ENCODE peak calls at places on chromosomes 6 and 20, in nine cellular contexts. G is left ventricle myocardium inferior, I is AG04450, Z is neural crest cell, L is bronchial epithelial cell, K is upper lobe of left lung, R is NB4, S is brain microvascular endothelial cell, E is lower leg skin. V is an unnamed sample.

GRCh38 chr20:4592316-4593148 is 129.2 kb upstream of the PRND start:
- DNase-seq in G (peak), I (no peak), Z (peak), L (peak), K (peak), R (peak), S (no peak), E (no peak), V (peak)

GRCh38 chr6:132962936-132963579 is 148.7 kb downstream of the RPS12 start:
- DNase-seq in G (peak), I (no peak), Z (peak), L (peak), K (peak), R (peak), S (peak), E (peak), V (peak)

GRCh38 chr20:4728121-4728520 is 6.4 kb downstream of the PRND start:
- DNase-seq in G (no peak), I (no peak), Z (no peak), L (peak), K (no peak), R (no peak), S (no peak), E (no peak), V (peak)

GRCh38 chr6:27505209-27506027 is 32.5 kb upstream of the ZNF184 start:
- DNase-seq in G (no peak), I (no peak), Z (no peak), L (peak), K (peak), R (peak), S (peak), E (no peak), V (peak)

GRCh38 chr20:62807444-62808210 is 3.0 kb downstream of the OGFR start:
- DNase-seq in G (no peak), I (no peak), Z (no peak), L (no peak), K (no peak), R (no peak), S (no peak), E (no peak), V (no peak)

GRCh38 chr6:6811151-6812002 is 222.9 kb downstream of the LY86 start:
- DNase-seq in G (no peak), I (no peak), Z (no peak), L (peak), K (peak), R (peak), S (peak), E (no peak), V (peak)

GRCh38 chr6:116410945-116411623 is 40.3 kb downstream of the DSE start:
- DNase-seq in G (peak), I (no peak), Z (no peak), L (no peak), K (no peak), R (no peak), S (peak), E (no peak), V (peak)

GRCh38 chr6:5619249-5619648 is 357.9 kb downstream of the FARS2 start:
- DNase-seq in G (no peak), I (no peak), Z (no peak), L (no peak), K (no peak), R (no peak), S (no peak), E (no peak), V (no peak)

GRCh38 chr20:61254881-61255589 is 3.0 kb downstream of the CDH4 start:
- DNase-seq in G (no peak), I (no peak), Z (no peak), L (peak), K (no peak), R (no peak), S (no peak), E (no peak), V (no peak)

GRCh38 chr6:152330984-152331383 is 306.2 kb downstream of the SYNE1 start:
- DNase-seq in G (no peak), I (no peak), Z (no peak), L (peak), K (no peak), R (no peak), S (no peak), E (no peak), V (peak)

GRCh38 chr6:138572885-138573284 is 73.6 kb upstream of the NHSL1 start:
- DNase-seq in G (no peak), I (no peak), Z (no peak), L (no peak), K (no peak), R (no peak), S (no peak), E (no peak), V (no peak)

GRCh38 chr20:53276143-53276542 is 304.0 kb downstream of the TSHZ2 start:
- DNase-seq in G (peak), I (no peak), Z (no peak), L (no peak), K (no peak), R (no peak), S (no peak), E (peak), V (no peak)

GRCh38 chr6:31246051-31246495 is 25.8 kb downstream of the HLA-C start:
- DNase-seq in G (no peak), I (peak), Z (no peak), L (peak), K (no peak), R (no peak), S (peak), E (no peak), V (peak)

GRCh38 chr6:87944541-87944954 is 103.1 kb upstream of the SPACA1 start:
- DNase-seq in G (peak), I (no peak), Z (no peak), L (peak), K (peak), R (peak), S (peak), E (peak), V (peak)

GRCh38 chr20:50689864-50690263 is 1.5 kb downstream of the RIPOR3 start:
- DNase-seq in G (peak), I (no peak), Z (no peak), L (no peak), K (peak), R (no peak), S (no peak), E (peak), V (no peak)

GRCh38 chr6:36906539-36906938 is 20.8 kb downstream of the C6orf89 start:
- DNase-seq in G (peak), I (no peak), Z (no peak), L (no peak), K (peak), R (no peak), S (no peak), E (no peak), V (no peak)

GRCh38 chr6:130313206-130313605 is 52.6 kb upstream of the TMEM200A start:
- DNase-seq in G (no peak), I (no peak), Z (no peak), L (no peak), K (no peak), R (no peak), S (no peak), E (no peak), V (no peak)

GRCh38 chr6:8821921-8822512 is 386.7 kb upstream of the SLC35B3 start:
- DNase-seq in G (no peak), I (no peak), Z (no peak), L (peak), K (no peak), R (no peak), S (no peak), E (no peak), V (no peak)

GRCh38 chr6:14280006-14280510 is 162.5 kb downstream of the CD83 start:
- DNase-seq in G (no peak), I (no peak), Z (no peak), L (no peak), K (no peak), R (no peak), S (no peak), E (no peak), V (no peak)

GRCh38 chr6:90859612-90860011 is 272.7 kb upstream of the MAP3K7 start:
- DNase-seq in G (no peak), I (no peak), Z (no peak), L (peak), K (no peak), R (peak), S (no peak), E (no peak), V (peak)

GRCh38 chr6:85669735-85670194 is 27.1 kb upstream of the SYNCRIP start:
- DNase-seq in G (no peak), I (no peak), Z (no peak), L (peak), K (no peak), R (peak), S (peak), E (no peak), V (no peak)

GRCh38 chr6:39061182-39061581 is 12.6 kb downstream of the GLP1R start:
- DNase-seq in G (no peak), I (no peak), Z (no peak), L (no peak), K (peak), R (no peak), S (no peak), E (no peak), V (no peak)

GRCh38 chr6:108588586-108588985 is 27.9 kb downstream of the FOXO3 start:
- DNase-seq in G (no peak), I (no peak), Z (no peak), L (peak), K (no peak), R (peak), S (peak), E (no peak), V (peak)

GRCh38 chr6:52576392-52577021 is 353 bp downstream of the TRAM2 start:
- DNase-seq in G (peak), I (no peak), Z (peak), L (peak), K (peak), R (peak), S (peak), E (peak), V (no peak)

GRCh38 chr6:52573295-52573694 is 3.6 kb downstream of the TRAM2 start:
- DNase-seq in G (no peak), I (no peak), Z (no peak), L (no peak), K (no peak), R (no peak), S (no peak), E (no peak), V (peak)

GRCh38 chr6:52576054-52576391 is 837 bp downstream of the TRAM2 start:
- DNase-seq in G (no peak), I (no peak), Z (no peak), L (no peak), K (no peak), R (no peak), S (no peak), E (peak), V (no peak)

GRCh38 chr6:52575490-52575868 is 1.4 kb downstream of the TRAM2 start:
- DNase-seq in G (no peak), I (no peak), Z (no peak), L (no peak), K (no peak), R (no peak), S (no peak), E (peak), V (no peak)

DNA sequence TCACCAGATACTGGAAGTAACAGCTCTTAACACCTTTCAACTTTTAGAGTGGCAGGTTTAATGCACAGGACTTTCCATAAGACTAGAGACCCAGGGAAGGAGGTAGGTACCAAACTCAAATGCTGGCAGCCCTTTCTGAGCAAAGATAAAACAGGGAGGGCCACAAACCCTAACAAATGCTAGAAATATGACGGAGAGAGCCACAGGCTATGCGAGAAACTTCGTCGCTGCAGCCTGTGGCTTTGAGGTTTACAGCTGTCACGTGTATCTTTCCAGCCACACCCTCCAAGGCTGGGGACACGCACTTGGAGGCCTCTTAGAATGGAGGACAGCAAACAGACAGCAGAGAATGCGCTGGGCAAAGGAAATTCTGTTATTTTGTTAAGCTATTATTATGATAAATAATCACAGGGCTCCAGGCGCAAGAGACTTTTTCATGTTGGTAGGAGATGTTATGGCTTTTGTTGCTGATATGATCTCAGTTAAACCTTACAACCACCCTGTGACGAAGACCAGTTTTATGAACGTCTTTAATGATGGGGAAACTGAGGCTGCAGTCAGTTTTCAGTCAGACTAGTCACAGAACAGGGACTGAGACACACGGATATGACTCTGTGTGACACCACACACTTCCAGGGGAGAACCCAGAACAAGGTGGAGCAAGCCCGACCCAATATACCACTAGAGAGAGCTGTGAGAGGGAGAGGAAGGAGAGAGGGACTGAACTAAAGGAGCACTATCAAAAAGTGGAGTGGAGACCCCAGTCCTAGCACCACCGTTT is 2.0 kb downstream of the TRAM2 start:
- DNase-seq in G (no peak), I (no peak), Z (no peak), L (no peak), K (peak), R (peak), S (peak), E (peak), V (no peak)
- TF ChIP-seq CTCF in G (no peak), I (no peak), Z (no peak), L (no peak), K (no peak), R (no peak), S (no peak), E (no peak), V (no peak)

DNA sequence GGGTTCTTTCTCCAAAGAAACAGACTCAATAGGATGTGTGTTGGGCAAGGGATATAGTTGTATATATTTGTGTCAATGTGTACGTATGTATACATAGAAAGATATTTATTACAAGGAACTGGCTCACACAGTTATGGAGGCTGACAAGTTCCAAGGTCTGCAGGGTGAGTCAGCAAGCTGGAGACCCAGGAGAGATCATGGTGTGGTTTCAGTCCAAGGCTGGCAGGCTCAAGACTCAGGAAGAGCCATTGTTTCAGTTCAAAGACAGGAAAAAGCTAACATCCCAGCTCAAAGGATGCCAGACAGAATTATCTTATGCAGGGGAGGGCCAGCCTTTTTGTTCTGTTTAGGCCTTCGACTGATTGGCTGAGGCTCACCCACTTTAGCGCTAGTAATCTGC is 89.9 kb upstream of the RALGAPA2 start:
- DNase-seq in G (no peak), I (no peak), Z (no peak), L (no peak), K (no peak), R (peak), S (no peak), E (no peak), V (no peak)
- TF ChIP-seq CTCF in G (no peak), I (no peak), Z (no peak), L (no peak), K (no peak), R (no peak), S (no peak), E (no peak), V (no peak)

GRCh38 chr6:22828179-22829062 is 259.1 kb downstream of the HDGFL1 start:
- DNase-seq in G (no peak), I (peak), Z (peak), L (peak), K (peak), R (peak), S (peak), E (peak), V (peak)
- TF ChIP-seq CTCF in G (peak), I (peak), Z (peak), L (peak), K (no peak), R (peak), S (peak), E (no peak), V (peak)

GRCh38 chr6:80527552-80528052 is 421.1 kb downstream of the BCKDHB start:
- DNase-seq in G (no peak), I (no peak), Z (no peak), L (peak), K (no peak), R (no peak), S (no peak), E (no peak), V (no peak)

GRCh38 chr6:80523029-80523428 is 416.6 kb downstream of the BCKDHB start:
- DNase-seq in G (no peak), I (no peak), Z (no peak), L (no peak), K (no peak), R (no peak), S (no peak), E (no peak), V (no peak)

GRCh38 chr6:80522556-80522955 is 416.1 kb downstream of the BCKDHB start:
- DNase-seq in G (no peak), I (no peak), Z (no peak), L (no peak), K (no peak), R (no peak), S (no peak), E (no peak), V (no peak)

GRCh38 chr6:80520195-80520594 is 413.7 kb downstream of the BCKDHB start:
- DNase-seq in G (no peak), I (peak), Z (no peak), L (peak), K (no peak), R (no peak), S (no peak), E (no peak), V (peak)

DNA sequence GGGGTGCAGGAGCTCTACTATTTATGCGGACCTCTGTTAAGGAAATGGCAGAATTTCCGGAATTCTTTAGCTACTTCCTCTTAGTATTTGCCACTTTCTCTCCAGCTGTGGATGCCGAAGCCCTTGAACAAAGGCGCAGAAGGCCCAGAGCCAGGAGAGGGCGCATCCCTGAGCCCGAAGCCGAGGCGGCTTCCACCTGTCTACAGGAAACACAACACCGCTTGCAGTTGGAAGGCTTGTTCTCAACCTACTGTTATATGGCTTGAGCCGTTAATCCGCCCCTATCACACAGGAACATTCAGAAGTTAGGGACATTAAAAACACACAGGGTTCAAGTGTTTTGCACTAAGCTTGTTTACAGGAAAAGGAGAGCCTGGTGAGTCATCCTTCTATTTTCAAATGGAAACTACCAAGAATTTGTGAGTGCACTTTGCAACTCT is 417.1 kb downstream of the BCKDHB start:
- DNase-seq in G (no peak), I (no peak), Z (no peak), L (peak), K (peak), R (no peak), S (no peak), E (no peak), V (peak)
- TF ChIP-seq CTCF in G (no peak), I (no peak), Z (no peak), L (peak), K (no peak), R (no peak), S (peak), E (no peak), V (peak)

DNA sequence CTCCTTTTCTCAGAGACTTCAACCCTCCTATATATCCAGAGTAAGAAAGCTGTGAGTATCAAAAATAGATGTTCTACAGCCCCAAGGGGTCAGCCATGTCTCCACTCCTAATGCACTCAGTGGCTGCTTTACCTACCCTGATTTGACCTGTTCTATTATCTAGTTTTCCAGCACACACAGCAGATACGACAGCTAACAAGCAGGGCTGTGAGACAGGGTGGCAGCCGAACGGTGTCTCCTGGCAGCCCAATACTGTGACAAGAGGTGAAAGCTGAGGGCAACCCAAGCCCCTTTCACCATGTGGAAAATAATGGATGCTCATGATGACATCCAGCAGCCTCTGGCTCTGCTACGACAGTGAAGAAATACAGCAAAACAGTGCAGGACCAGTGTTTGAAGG is 67.9 kb downstream of the KIF13A start:
- DNase-seq in G (peak), I (no peak), Z (no peak), L (no peak), K (no peak), R (no peak), S (no peak), E (no peak), V (no peak)
- TF ChIP-seq CTCF in G (no peak), I (no peak), Z (no peak), L (no peak), K (no peak), R (no peak), S (no peak), E (no peak), V (no peak)

V was measured in cardiac muscle cell.